ENCODE peak calls at places on chromosomes 13 and 19, in ten cellular contexts. N is K562, S is gastrocnemius medialis, P is body of pancreas, I is GM12891, C is A549, O is testis, M is lower leg skin, D is tibial nerve, H is spleen. L is an unnamed sample.

GRCh38 chr13:74218291-74218690 is 84.1 kb upstream of the KLF12 start:
- DNase-seq in N (no peak), S (no peak), P (no peak), C (no peak), M (no peak), I (no peak), O (no peak), H (no peak), D (no peak), L (no peak)

GRCh38 chr13:34671136-34671535 is 270.9 kb upstream of the NBEA start:
- DNase-seq in S (peak; percentile 39), N (no peak), H (no peak), C (no peak), I (no peak), O (no peak), D (no peak), M (no peak), P (no peak), L (no peak)

GRCh38 chr13:94330552-94331071 is 148.9 kb downstream of the DCT start:
- DNase-seq in M (no peak), C (no peak), S (no peak), O (no peak), D (no peak), P (no peak), I (no peak), N (no peak), H (no peak), L (no peak)

GRCh38 chr13:26785845-26786630 is 25.5 kb upstream of the GPR12 start:
- DNase-seq in P (peak; percentile 14), N (no peak), C (no peak), M (peak; percentile 92), D (no peak), I (no peak), S (peak; percentile 16), O (no peak), H (peak; percentile 91), L (no peak)

GRCh38 chr13:34044041-34044440 is 226.1 kb downstream of the RFC3 start:
- DNase-seq in I (no peak), S (no peak), H (no peak), O (no peak), M (no peak), P (no peak), D (no peak), C (no peak), N (no peak), L (no peak)

GRCh38 chr13:111973186-111974064 is 93.5 kb upstream of the SOX1 start:
- DNase-seq in P (no peak), I (no peak), H (no peak), M (peak; percentile 68), O (no peak), D (no peak), C (no peak), N (no peak), S (no peak), L (no peak)

GRCh38 chr19:28504139-28504538 is 708.8 kb downstream of the UQCRFS1 start:
- DNase-seq in M (peak; percentile 50), O (no peak), N (no peak), P (no peak), H (no peak), S (no peak), D (no peak), I (no peak), C (no peak), L (no peak)

GRCh38 chr13:99909836-99910619 is 61.5 kb downstream of the ZIC5 start:
- DNase-seq in M (no peak), D (no peak), S (no peak), P (peak; percentile 69), H (no peak), I (no peak), O (peak; percentile 64), C (no peak), N (no peak), L (peak; percentile 19)

GRCh38 chr13:104571161-104571889 is 1505.1 kb upstream of the SLC10A2 start:
- DNase-seq in N (no peak), M (peak; percentile 90), H (peak; percentile 37), I (no peak), P (peak; percentile 78), C (peak; percentile 5), D (peak; percentile 46), O (peak; percentile 86), S (peak; percentile 64), L (peak; percentile 6)

GRCh38 chr13:112154301-112155060 is 87.5 kb downstream of the SOX1 start:
- DNase-seq in O (no peak), C (no peak), D (no peak), I (no peak), H (no peak), M (peak; percentile 74), P (no peak), S (no peak), N (no peak), L (no peak)

GRCh38 chr13:90531744-90532143 is 815.7 kb upstream of the MIR17HG start:
- DNase-seq in C (no peak), M (no peak), D (no peak), S (no peak), H (no peak), N (no peak), P (no peak), I (no peak), O (no peak), L (no peak)

GRCh38 chr13:24119593-24120508 is 40.7 kb upstream of the SPATA13 start:
- DNase-seq in C (no peak), S (no peak), O (no peak), H (no peak), I (no peak), M (no peak), D (no peak), N (no peak), P (no peak), L (no peak)

GRCh38 chr13:26024558-26024957 is 27.3 kb downstream of the SHISA2 start:
- DNase-seq in P (no peak), N (no peak), D (no peak), S (no peak), H (no peak), O (peak; percentile 87), C (no peak), I (no peak), M (no peak), L (no peak)

GRCh38 chr19:1275976-1276619 is 768 bp downstream of the FAM174C start:
- DNase-seq in D (peak; percentile 38), P (no peak), H (no peak), S (no peak), I (no peak), N (no peak), O (no peak), M (peak; percentile 94), C (no peak), L (no peak)

GRCh38 chr19:1273263-1274041 is 1.9 kb upstream of the FAM174C start:
- DNase-seq in P (no peak), O (no peak), I (no peak), H (peak; percentile 79), N (no peak), S (peak; percentile 87), D (no peak), C (no peak), M (no peak), L (no peak)

GRCh38 chr19:1274081-1274851 is 1.1 kb upstream of the FAM174C start:
- DNase-seq in H (peak; percentile 90), S (peak; percentile 67), P (no peak), D (no peak), M (no peak), C (no peak), I (no peak), N (peak; percentile 57), O (no peak), L (no peak)

GRCh38 chr19:1275260-1275975 is at the start of gene FAM174C:
- DNase-seq in S (peak; percentile 96), C (peak; percentile 81), M (peak; percentile 99), N (peak; percentile 96), P (peak; percentile 96), D (peak; percentile 95), O (peak; percentile 97), H (peak; percentile 98), I (peak; percentile 97), L (peak; percentile 98)

GRCh38 chr19:1274852-1275259 is 474 bp upstream of the FAM174C start:
- DNase-seq in M (no peak), I (no peak), C (no peak), H (no peak), N (peak; percentile 58), O (no peak), P (no peak), D (no peak), S (no peak), L (no peak)
- TF ChIP-seq POLR2A in M (no peak), I (peak; percentile 25), C (no peak), H (no peak), N (no peak), O (no peak), P (no peak), D (no peak), S (no peak), L (no peak)

DNA sequence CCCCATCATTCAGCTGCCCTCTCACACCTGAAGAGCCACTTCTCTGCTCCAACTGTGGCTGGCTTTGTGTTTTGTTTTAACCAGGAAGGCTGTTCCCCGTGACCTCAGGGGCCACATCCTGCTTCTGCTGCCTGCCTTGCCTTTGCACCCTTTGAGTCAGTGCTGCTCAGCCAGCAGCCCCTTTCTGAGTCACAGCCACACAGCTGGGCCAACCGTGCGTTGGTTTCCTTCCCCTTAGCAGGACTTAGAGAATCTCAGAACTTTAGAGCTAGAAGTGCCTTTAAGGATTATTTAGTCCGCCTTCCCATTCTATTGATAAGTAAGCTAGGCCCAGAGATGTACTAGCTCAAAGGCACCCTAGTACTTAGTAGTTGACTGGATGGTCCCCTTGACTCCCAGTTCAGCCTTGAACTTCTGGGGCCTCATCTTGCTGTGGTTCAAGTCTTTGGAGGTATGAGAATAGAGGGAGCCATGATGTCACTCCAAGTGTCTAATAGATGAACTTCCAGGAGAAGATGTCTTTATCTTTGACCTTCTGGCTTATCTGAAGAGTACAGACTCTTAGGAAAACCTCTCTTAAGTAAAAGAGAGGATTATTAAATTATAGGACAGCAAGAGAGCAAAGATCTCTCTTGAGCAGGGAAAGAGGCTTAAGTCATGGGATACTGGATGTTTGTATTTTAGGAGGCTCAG is 8.0 kb downstream of the RGCC start:
- DNase-seq in H (peak; percentile 94), M (no peak), C (no peak), D (no peak), P (no peak), S (peak; percentile 41), I (peak; percentile 60), N (peak; percentile 29), O (peak; percentile 46), L (peak; percentile 77)
- TF ChIP-seq POLR2A in H (no peak), M (no peak), C (no peak), D (no peak), P (no peak), S (peak; percentile 13), I (peak; percentile 63), N (no peak), O (no peak), L (no peak)

GRCh38 chr19:13098291-13099072 is 4.2 kb downstream of the LYL1 start:
- DNase-seq in I (no peak), C (no peak), M (no peak), O (no peak), D (no peak), S (no peak), N (peak; percentile 62), P (no peak), H (peak; percentile 90), L (peak; percentile 91)
- TF ChIP-seq POLR2A in I (no peak), C (no peak), M (no peak), O (no peak), D (no peak), S (no peak), N (peak; percentile 77), P (no peak), H (peak; percentile 22), L (peak; percentile 55)

DNA sequence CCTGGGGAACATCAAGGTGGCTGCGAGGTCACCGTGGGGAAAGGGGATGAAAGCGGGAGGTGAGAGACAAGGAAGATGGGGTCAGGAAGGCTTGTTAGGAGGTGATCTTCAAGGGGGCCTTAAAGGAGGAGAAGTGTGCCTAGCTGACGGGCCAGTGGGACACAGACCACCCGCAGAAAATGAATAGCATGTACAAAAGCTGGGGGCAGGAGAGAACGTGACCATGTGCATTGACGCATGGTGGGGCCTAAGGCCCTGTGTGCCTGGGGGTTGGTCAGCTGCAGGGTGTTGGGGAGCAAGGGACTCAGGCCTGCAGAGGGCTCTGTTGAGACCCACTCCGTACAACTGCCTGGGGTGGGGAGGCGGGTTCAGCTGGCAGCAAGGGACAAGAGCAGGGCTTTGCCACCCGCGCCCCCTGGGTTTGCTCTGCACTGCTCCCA is 5.9 kb downstream of the RAB8A start:
- DNase-seq in P (no peak), H (peak; percentile 84), M (no peak), D (no peak), S (no peak), C (no peak), N (no peak), I (no peak), O (no peak), L (no peak)
- TF ChIP-seq POLR2A in P (no peak), H (no peak), M (no peak), D (no peak), S (no peak), C (no peak), N (no peak), I (peak; percentile 3), O (no peak), L (no peak)